ENCODE peak calls at places on chromosomes 5 and 9, in five cellular contexts. One of them, this sample, is unnamed.

GRCh38 chr5:10283927-10284635 is 23.6 kb downstream of the CMBL start:
- DNase-seq in astrocyte of the cerebellum: peak
- DNase-seq in pancreas: peak
- DNase-seq in foreskin fibroblast: peak
- DNase-seq in spleen: peak
- DNase-seq in this sample: peak

GRCh38 chr5:43396762-43397304 is 15.4 kb downstream of the CCL28 start:
- DNase-seq in pancreas: peak
- DNase-seq in spleen: peak
- DNase-seq in astrocyte of the cerebellum: no peak
- DNase-seq in foreskin fibroblast: no peak
- DNase-seq in this sample: no peak

GRCh38 chr9:132946624-132947295 is 2.3 kb upstream of the TSC1 start:
- DNase-seq in foreskin fibroblast: peak
- DNase-seq in astrocyte of the cerebellum: no peak
- DNase-seq in pancreas: no peak
- DNase-seq in spleen: no peak
- DNase-seq in this sample: no peak

GRCh38 chr5:57450991-57451876 is 31.4 kb downstream of the ACTBL2 start:
- DNase-seq in pancreas: no peak
- DNase-seq in foreskin fibroblast: no peak
- DNase-seq in astrocyte of the cerebellum: peak
- DNase-seq in spleen: no peak
- DNase-seq in this sample: no peak

GRCh38 chr9:126669108-126669507 is 55.4 kb downstream of the LMX1B start:
- DNase-seq in spleen: no peak
- DNase-seq in foreskin fibroblast: no peak
- DNase-seq in astrocyte of the cerebellum: no peak
- DNase-seq in pancreas: no peak
- DNase-seq in this sample: no peak

GRCh38 chr5:178762960-178763359 is 32.5 kb upstream of the ZNF354A start:
- DNase-seq in astrocyte of the cerebellum: no peak
- DNase-seq in foreskin fibroblast: no peak
- DNase-seq in pancreas: no peak
- DNase-seq in spleen: no peak
- DNase-seq in this sample: no peak

GRCh38 chr5:67963789-67964519 is 251.6 kb upstream of the PIK3R1 start:
- DNase-seq in foreskin fibroblast: no peak
- DNase-seq in astrocyte of the cerebellum: no peak
- DNase-seq in pancreas: peak
- DNase-seq in spleen: no peak
- DNase-seq in this sample: no peak

GRCh38 chr5:6889030-6889429 is 175.8 kb downstream of the TENT4A start:
- DNase-seq in foreskin fibroblast: no peak
- DNase-seq in pancreas: no peak
- DNase-seq in astrocyte of the cerebellum: no peak
- DNase-seq in spleen: no peak
- DNase-seq in this sample: no peak

GRCh38 chr9:134591573-134591981 is 50.0 kb upstream of the COL5A1 start:
- DNase-seq in astrocyte of the cerebellum: no peak
- DNase-seq in spleen: no peak
- DNase-seq in foreskin fibroblast: peak
- DNase-seq in pancreas: no peak
- DNase-seq in this sample: no peak

GRCh38 chr9:99421369-99421768 is 199.3 kb downstream of the SEC61B start:
- DNase-seq in pancreas: no peak
- DNase-seq in astrocyte of the cerebellum: no peak
- DNase-seq in foreskin fibroblast: no peak
- DNase-seq in spleen: no peak
- DNase-seq in this sample: no peak

GRCh38 chr5:59296317-59297264 is 596.9 kb downstream of the PDE4D start:
- DNase-seq in spleen: no peak
- DNase-seq in foreskin fibroblast: peak
- DNase-seq in pancreas: no peak
- DNase-seq in astrocyte of the cerebellum: no peak
- DNase-seq in this sample: no peak

GRCh38 chr9:128635266-128636023 is 21.2 kb downstream of the DYNC2I2 start:
- DNase-seq in pancreas: peak
- DNase-seq in spleen: peak
- DNase-seq in foreskin fibroblast: peak
- DNase-seq in astrocyte of the cerebellum: peak
- DNase-seq in this sample: peak

GRCh38 chr9:88733651-88734470 is 198.9 kb downstream of the NXNL2 start:
- DNase-seq in astrocyte of the cerebellum: no peak
- DNase-seq in pancreas: no peak
- DNase-seq in spleen: no peak
- DNase-seq in foreskin fibroblast: peak
- DNase-seq in this sample: no peak

GRCh38 chr5:170720984-170721383 is 62.5 kb upstream of the GABRP start:
- DNase-seq in pancreas: no peak
- DNase-seq in spleen: no peak
- DNase-seq in astrocyte of the cerebellum: no peak
- DNase-seq in foreskin fibroblast: no peak
- DNase-seq in this sample: no peak

GRCh38 chr5:134007581-134008256 is 2.9 kb upstream of the VDAC1 start:
- DNase-seq in astrocyte of the cerebellum: no peak
- DNase-seq in foreskin fibroblast: no peak
- DNase-seq in spleen: peak
- DNase-seq in pancreas: no peak
- DNase-seq in this sample: no peak

GRCh38 chr5:11037080-11037479 is 276.0 kb upstream of the DAP start:
- DNase-seq in pancreas: peak
- DNase-seq in foreskin fibroblast: no peak
- DNase-seq in astrocyte of the cerebellum: no peak
- DNase-seq in spleen: no peak
- DNase-seq in this sample: no peak

GRCh38 chr5:140108093-140109049 is 5.5 kb upstream of the PURA start:
- DNase-seq in spleen: peak
- DNase-seq in astrocyte of the cerebellum: no peak
- DNase-seq in foreskin fibroblast: no peak
- DNase-seq in pancreas: peak
- DNase-seq in this sample: peak

GRCh38 chr9:114969269-114969668 is 38.9 kb upstream of the TNFSF8 start:
- DNase-seq in foreskin fibroblast: no peak
- DNase-seq in astrocyte of the cerebellum: no peak
- DNase-seq in pancreas: no peak
- DNase-seq in spleen: no peak
- DNase-seq in this sample: no peak

GRCh38 chr5:140882591-140882899 is 621 bp downstream of the PCDHA13 start:
- DNase-seq in foreskin fibroblast: no peak
- DNase-seq in pancreas: no peak
- DNase-seq in spleen: no peak
- DNase-seq in astrocyte of the cerebellum: no peak
- DNase-seq in this sample: no peak

GRCh38 chr9:93684161-93684765 is 107.9 kb downstream of the PHF2 start:
- DNase-seq in spleen: peak
- DNase-seq in astrocyte of the cerebellum: no peak
- DNase-seq in foreskin fibroblast: no peak
- DNase-seq in pancreas: no peak
- DNase-seq in this sample: no peak

GRCh38 chr9:79246170-79246569 is 325.6 kb upstream of the TLE4 start:
- DNase-seq in spleen: no peak
- DNase-seq in astrocyte of the cerebellum: no peak
- DNase-seq in pancreas: no peak
- DNase-seq in foreskin fibroblast: no peak
- DNase-seq in this sample: no peak

GRCh38 chr9:131402073-131402472 is 8.2 kb downstream of the PRRC2B start:
- DNase-seq in pancreas: no peak
- DNase-seq in foreskin fibroblast: peak
- DNase-seq in astrocyte of the cerebellum: no peak
- DNase-seq in spleen: no peak
- DNase-seq in this sample: no peak

GRCh38 chr5:95895223-95895622 is 66.4 kb downstream of the ELL2 start:
- DNase-seq in pancreas: no peak
- DNase-seq in astrocyte of the cerebellum: no peak
- DNase-seq in spleen: no peak
- DNase-seq in foreskin fibroblast: no peak
- DNase-seq in this sample: no peak

GRCh38 chr5:66867622-66868322 is 271.6 kb downstream of the MAST4 start:
- DNase-seq in foreskin fibroblast: no peak
- DNase-seq in astrocyte of the cerebellum: no peak
- DNase-seq in pancreas: no peak
- DNase-seq in spleen: no peak
- DNase-seq in this sample: no peak

GRCh38 chr5:139342423-139342723 is 719 bp downstream of the PAIP2 start:
- DNase-seq in foreskin fibroblast: no peak
- DNase-seq in astrocyte of the cerebellum: no peak
- DNase-seq in spleen: no peak
- DNase-seq in pancreas: no peak
- DNase-seq in this sample: no peak

GRCh38 chr9:128621730-128622455 is 34.8 kb downstream of the DYNC2I2 start:
- DNase-seq in spleen: no peak
- DNase-seq in foreskin fibroblast: no peak
- DNase-seq in astrocyte of the cerebellum: no peak
- DNase-seq in pancreas: no peak
- DNase-seq in this sample: no peak

GRCh38 chr5:60196382-60197113 is 303.0 kb upstream of the PDE4D start:
- DNase-seq in foreskin fibroblast: peak
- DNase-seq in astrocyte of the cerebellum: peak
- DNase-seq in pancreas: no peak
- DNase-seq in spleen: no peak
- DNase-seq in this sample: peak

GRCh38 chr5:151451626-151452520 is 4.5 kb downstream of the SLC36A1 start:
- DNase-seq in pancreas: no peak
- DNase-seq in spleen: no peak
- DNase-seq in foreskin fibroblast: peak
- DNase-seq in astrocyte of the cerebellum: peak
- DNase-seq in this sample: no peak

GRCh38 chr9:35711501-35712428 is 20.2 kb downstream of the TLN1 start:
- DNase-seq in astrocyte of the cerebellum: no peak
- DNase-seq in pancreas: no peak
- DNase-seq in spleen: no peak
- DNase-seq in foreskin fibroblast: no peak
- DNase-seq in this sample: no peak

GRCh38 chr5:181243521-181244307 is at the start of gene RACK1:
- DNase-seq in spleen: peak
- DNase-seq in pancreas: peak
- DNase-seq in foreskin fibroblast: peak
- DNase-seq in astrocyte of the cerebellum: peak
- DNase-seq in this sample: peak

GRCh38 chr5:103461223-103461622 is 101.4 kb downstream of the NUDT12 start:
- DNase-seq in astrocyte of the cerebellum: peak
- DNase-seq in pancreas: no peak
- DNase-seq in spleen: no peak
- DNase-seq in foreskin fibroblast: peak
- DNase-seq in this sample: no peak

GRCh38 chr5:149790276-149790675 is 60.2 kb downstream of the PPARGC1B start:
- DNase-seq in astrocyte of the cerebellum: no peak
- DNase-seq in foreskin fibroblast: no peak
- DNase-seq in spleen: no peak
- DNase-seq in pancreas: no peak
- DNase-seq in this sample: no peak

GRCh38 chr5:159928122-159928960 is 12.1 kb downstream of the ADRA1B start:
- DNase-seq in spleen: no peak
- DNase-seq in astrocyte of the cerebellum: no peak
- DNase-seq in foreskin fibroblast: peak
- DNase-seq in pancreas: no peak
- DNase-seq in this sample: no peak

GRCh38 chr5:155068616-155069100 is 55.1 kb downstream of the KIF4B start:
- DNase-seq in spleen: no peak
- DNase-seq in pancreas: no peak
- DNase-seq in astrocyte of the cerebellum: no peak
- DNase-seq in foreskin fibroblast: no peak
- DNase-seq in this sample: no peak

GRCh38 chr5:155069961-155070360 is 56.4 kb downstream of the KIF4B start:
- DNase-seq in foreskin fibroblast: peak
- DNase-seq in pancreas: no peak
- DNase-seq in spleen: no peak
- DNase-seq in astrocyte of the cerebellum: no peak
- DNase-seq in this sample: no peak

GRCh38 chr5:155066886-155067595 is 53.5 kb downstream of the KIF4B start:
- DNase-seq in astrocyte of the cerebellum: no peak
- DNase-seq in spleen: no peak
- DNase-seq in foreskin fibroblast: no peak
- DNase-seq in pancreas: no peak
- DNase-seq in this sample: no peak

DNA sequence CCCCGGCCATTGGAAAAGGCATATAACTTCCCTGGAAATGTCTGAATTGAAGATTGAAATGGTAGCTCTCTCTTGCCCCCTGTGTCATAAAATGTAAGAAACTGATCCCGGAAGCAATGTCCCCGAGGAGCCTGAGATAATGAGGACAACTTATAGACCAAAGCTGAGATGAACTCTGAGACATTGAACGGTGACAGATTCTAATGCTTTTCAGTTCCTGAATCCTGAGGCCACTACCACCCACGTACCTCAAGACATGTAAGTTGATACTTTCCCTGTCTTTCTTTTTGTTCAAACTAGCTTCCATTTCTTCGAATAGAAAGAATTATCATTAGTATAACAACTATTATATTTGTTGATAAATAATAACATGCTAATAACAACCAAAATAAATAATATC is 51.0 kb downstream of the KIF4B start:
- DNase-seq in foreskin fibroblast: no peak
- DNase-seq in pancreas: no peak
- DNase-seq in spleen: no peak
- DNase-seq in astrocyte of the cerebellum: no peak
- DNase-seq in this sample: no peak
- H3K4me3 ChIP-seq in foreskin fibroblast: no peak
- H3K4me3 ChIP-seq in pancreas: no peak
- H3K4me3 ChIP-seq in spleen: no peak
- H3K4me3 ChIP-seq in astrocyte of the cerebellum: no peak
- H3K4me3 ChIP-seq in this sample: no peak

DNA sequence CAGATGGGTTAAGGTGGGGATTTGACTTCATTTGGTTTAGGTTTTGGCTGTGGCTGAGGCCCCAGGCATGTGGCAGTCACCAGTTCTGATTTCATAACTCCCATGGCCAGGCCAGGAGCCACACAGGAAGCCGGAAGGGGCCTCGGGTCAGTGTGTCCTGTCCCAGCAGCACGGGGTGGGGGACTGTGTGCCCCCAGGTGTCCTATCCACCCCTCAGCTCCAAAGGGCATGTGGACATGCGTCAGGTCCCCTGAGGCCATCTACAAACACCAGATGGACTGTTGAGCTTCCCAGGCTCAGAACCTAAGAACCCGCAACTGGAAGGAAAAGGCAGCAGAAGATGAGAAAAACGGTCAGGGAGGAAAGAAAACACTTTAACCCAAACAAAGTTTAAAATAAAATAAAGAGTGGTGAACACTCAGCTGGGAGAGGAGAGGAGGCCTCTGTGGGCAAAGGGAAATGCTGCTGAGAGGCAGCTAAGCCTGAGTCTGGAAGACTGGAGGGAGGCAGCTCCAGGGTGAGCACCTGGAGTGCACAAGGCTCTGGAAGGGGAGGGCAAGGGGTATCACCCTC is 260.8 kb downstream of the AUH start:
- DNase-seq in pancreas: no peak
- DNase-seq in astrocyte of the cerebellum: no peak
- DNase-seq in foreskin fibroblast: peak
- DNase-seq in spleen: no peak
- DNase-seq in this sample: no peak
- H3K4me3 ChIP-seq in pancreas: no peak
- H3K4me3 ChIP-seq in astrocyte of the cerebellum: no peak
- H3K4me3 ChIP-seq in foreskin fibroblast: no peak
- H3K4me3 ChIP-seq in spleen: no peak
- H3K4me3 ChIP-seq in this sample: no peak

GRCh38 chr9:135993409-135993742 is 32.2 kb upstream of the UBAC1 start:
- DNase-seq in pancreas: no peak
- DNase-seq in spleen: no peak
- DNase-seq in astrocyte of the cerebellum: no peak
- DNase-seq in foreskin fibroblast: no peak
- DNase-seq in this sample: no peak
- H3K4me3 ChIP-seq in pancreas: peak
- H3K4me3 ChIP-seq in spleen: peak
- H3K4me3 ChIP-seq in astrocyte of the cerebellum: no peak
- H3K4me3 ChIP-seq in foreskin fibroblast: no peak
- H3K4me3 ChIP-seq in this sample: no peak

GRCh38 chr5:174617285-174617684 is 107.1 kb upstream of the MSX2 start:
- DNase-seq in spleen: no peak
- DNase-seq in foreskin fibroblast: no peak
- DNase-seq in astrocyte of the cerebellum: no peak
- DNase-seq in pancreas: no peak
- DNase-seq in this sample: no peak
- H3K4me3 ChIP-seq in spleen: no peak
- H3K4me3 ChIP-seq in foreskin fibroblast: no peak
- H3K4me3 ChIP-seq in astrocyte of the cerebellum: no peak
- H3K4me3 ChIP-seq in pancreas: no peak
- H3K4me3 ChIP-seq in this sample: no peak